ENCODE peak calls at places on chromosomes 4 and X, in six cellular contexts. H, L, G, P, X and W are unnamed samples.
A peak's percentile ranks its signal among the peaks of the same experiment; 100 is the strongest.

GRCh38 chr4:161178310-161178709 is 985.5 kb downstream of the FSTL5 start:
- DNase-seq in P (no peak), L (no peak), X (no peak), G (no peak), H (no peak), W (no peak)

GRCh38 chr4:142858965-142859364 is 12.9 kb upstream of the INPP4B start:
- DNase-seq in L (no peak), G (no peak), X (no peak), P (no peak), H (no peak), W (no peak)

GRCh38 chr4:26388671-26389070 is 67.9 kb downstream of the RBPJ start:
- DNase-seq in X (no peak), G (no peak), P (no peak), H (no peak), L (no peak), W (no peak)

GRCh38 chrX:69493193-69493592 is 10.9 kb upstream of the NALF2 start:
- DNase-seq in L (no peak), P (no peak), X (peak; percentile 14), H (peak; percentile 46), G (peak; percentile 45), W (no peak)

GRCh38 chr4:139492429-139492828 is 38.5 kb downstream of the RAB33B start:
- DNase-seq in L (no peak), G (no peak), X (no peak), P (no peak), H (no peak), W (no peak)

GRCh38 chr4:136864580-136865185 is 667.6 kb downstream of the PCDH18 start:
- DNase-seq in P (no peak), L (peak; percentile 90), G (peak; percentile 76), X (peak; percentile 44), H (peak; percentile 37), W (no peak)

GRCh38 chr4:33626242-33626641 is 2618.1 kb downstream of the ARAP2 start:
- DNase-seq in P (no peak), G (no peak), X (no peak), L (no peak), H (no peak), W (no peak)

GRCh38 chr4:11312389-11312788 is 116.3 kb downstream of the HS3ST1 start:
- DNase-seq in L (peak; percentile 0), H (no peak), G (no peak), X (peak; percentile 6), P (no peak), W (no peak)

GRCh38 chr4:16579866-16580265 is 318.6 kb downstream of the LDB2 start:
- DNase-seq in H (no peak), X (no peak), L (no peak), P (no peak), G (no peak), W (no peak)

GRCh38 chr4:110609044-110609750 is 13.7 kb downstream of the PITX2 start:
- DNase-seq in H (no peak), P (no peak), G (no peak), X (no peak), L (no peak), W (no peak)

GRCh38 chr4:126738926-126739325 is 893.8 kb upstream of the INTU start:
- DNase-seq in P (no peak), H (no peak), X (no peak), G (no peak), L (peak; percentile 53), W (no peak)

GRCh38 chrX:63664741-63665140 is 120.3 kb downstream of the ARHGEF9 start:
- DNase-seq in G (no peak), X (no peak), P (no peak), H (no peak), L (no peak), W (no peak)

GRCh38 chr4:145609494-145610427 is 9.4 kb upstream of the MMAA start:
- DNase-seq in X (peak; percentile 47), L (peak; percentile 82), P (no peak), H (peak; percentile 75), G (peak; percentile 73), W (peak; percentile 56)

GRCh38 chr4:107689912-107690587 is 30.0 kb downstream of the PAPSS1 start:
- DNase-seq in X (no peak), P (no peak), L (peak; percentile 58), G (no peak), H (no peak), W (no peak)

GRCh38 chr4:3335982-3336381 is 43.2 kb downstream of the RGS12 start:
- DNase-seq in P (no peak), G (no peak), L (no peak), H (no peak), X (no peak), W (no peak)

GRCh38 chrX:20252392-20253231 is 14.1 kb downstream of the RPS6KA3 start:
- DNase-seq in X (peak; percentile 30), P (peak; percentile 82), L (peak; percentile 56), G (peak; percentile 42), H (peak; percentile 83), W (no peak)

GRCh38 chr4:152162331-152162697 is 373.6 kb downstream of the FBXW7 start:
- DNase-seq in X (no peak), P (no peak), L (no peak), H (no peak), G (no peak), W (no peak)

GRCh38 chr4:152165146-152165545 is 370.7 kb downstream of the FBXW7 start:
- DNase-seq in G (no peak), H (no peak), P (no peak), L (no peak), X (no peak), W (no peak)

GRCh38 chr4:152166567-152166966 is 369.3 kb downstream of the FBXW7 start:
- DNase-seq in H (no peak), L (peak; percentile 9), G (no peak), X (no peak), P (no peak), W (no peak)

GRCh38 chr4:152165851-152166250 is 370.0 kb downstream of the FBXW7 start:
- DNase-seq in G (no peak), X (no peak), H (no peak), L (no peak), P (no peak), W (no peak)

DNA sequence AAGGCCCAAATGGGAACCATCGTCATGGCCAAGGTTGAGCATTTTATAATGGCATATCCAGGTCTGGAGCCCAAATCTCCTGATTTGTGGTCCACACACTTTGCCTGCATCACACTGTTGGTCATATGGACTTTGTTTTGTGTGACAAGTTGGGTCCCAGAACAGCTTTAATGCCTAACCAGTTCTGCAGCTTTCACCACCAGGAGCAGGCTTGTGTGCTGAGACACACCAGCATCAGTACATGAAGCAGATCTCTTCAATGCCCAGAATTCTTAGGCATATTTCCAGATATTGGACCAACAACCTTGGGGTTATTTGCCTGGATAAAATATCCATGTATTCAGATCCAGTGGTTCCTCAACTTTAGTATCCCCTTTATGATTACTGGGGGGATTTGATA is 371.3 kb downstream of the FBXW7 start:
- DNase-seq in H (no peak), L (no peak), P (no peak), X (no peak), G (no peak), W (no peak)
- TF ChIP-seq CTCF in H (no peak), L (no peak), P (no peak), X (no peak), G (no peak), W (no peak)

GRCh38 chrX:24999501-24999900 is 16.3 kb downstream of the ARX start:
- DNase-seq in X (no peak), G (no peak), L (no peak), H (no peak), P (no peak), W (no peak)
- H3K27me3 ChIP-seq in X (no peaks in the 10 kb centered on the region), G (no peaks in the 10 kb centered on the region), L (peaks cover 7% of the 10 kb centered on the region), H (peaks cover 18% of the 10 kb centered on the region), P (no peaks in the 10 kb centered on the region), W (peaks cover 80% of the 10 kb centered on the region)

DNA sequence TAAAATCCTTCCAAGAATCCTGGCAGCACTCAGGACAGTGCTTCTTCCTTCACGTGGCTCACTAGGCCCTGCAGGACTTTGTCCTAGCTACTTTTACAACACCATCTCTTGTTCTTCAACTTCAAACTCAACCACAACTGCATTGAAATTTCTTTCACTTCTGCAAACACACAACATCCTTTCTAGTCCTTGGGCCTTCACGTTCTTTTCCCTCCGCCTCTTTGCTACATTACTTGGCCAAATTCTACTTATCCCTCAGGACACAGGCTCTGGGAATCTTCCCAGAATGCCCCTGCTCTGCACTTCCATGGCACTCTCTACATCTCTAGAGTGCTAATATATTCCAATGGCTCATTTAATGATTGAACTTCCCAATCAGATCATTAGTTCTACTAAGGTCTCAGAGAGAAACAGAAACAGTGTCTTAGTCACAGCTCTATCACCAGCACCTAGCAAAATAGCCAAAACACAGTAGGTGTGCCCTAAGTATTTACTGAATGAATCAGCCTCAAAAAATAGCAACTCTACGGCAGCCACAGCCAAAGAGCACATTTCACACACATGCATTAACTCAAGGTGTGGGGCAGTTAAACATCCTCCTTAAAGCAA is 73.3 kb downstream of the MANBA start:
- DNase-seq in G (peak; percentile 22), P (no peak), X (no peak), H (no peak), L (no peak), W (no peak)
- H3K4me3 ChIP-seq in G (peak overlapping the region; percentile 9), P (no peak overlapping the region), X (no peak overlapping the region), H (no peak overlapping the region), L (no peak overlapping the region), W (no peak overlapping the region)

GRCh38 chr4:148068065-148068911 is 336.4 kb downstream of the ARHGAP10 start:
- DNase-seq in G (no peak), P (no peak), H (no peak), X (no peak), L (no peak), W (no peak)
- TF ChIP-seq CTCF in G (no peak), P (no peak), H (no peak), X (no peak), L (no peak), W (no peak)